ENCODE peak calls at places on chromosome 5, in six cellular contexts. One of them, this sample, is unnamed.

GRCh38 chr5:1500411-1501091 is 23.2 kb downstream of the LPCAT1 start:
- DNase-seq in heart left ventricle: peak; percentile 85
- DNase-seq in transverse colon: peak; percentile 27
- DNase-seq in fibroblast of lung: peak; percentile 44
- DNase-seq in breast epithelium: no peak
- DNase-seq in stomach: peak; percentile 70
- DNase-seq in this sample: peak; percentile 81

GRCh38 chr5:169374761-169375160 is 73.8 kb upstream of the SLIT3 start:
- DNase-seq in transverse colon: no peak
- DNase-seq in stomach: no peak
- DNase-seq in fibroblast of lung: no peak
- DNase-seq in heart left ventricle: no peak
- DNase-seq in breast epithelium: no peak
- DNase-seq in this sample: no peak

GRCh38 chr5:157651623-157652376 is 438 bp downstream of the SOX30 start:
- DNase-seq in breast epithelium: peak; percentile 27
- DNase-seq in stomach: peak; percentile 73
- DNase-seq in fibroblast of lung: peak; percentile 45
- DNase-seq in heart left ventricle: peak; percentile 75
- DNase-seq in transverse colon: peak; percentile 86
- DNase-seq in this sample: peak; percentile 84

GRCh38 chr5:11595045-11595444 is 309.2 kb downstream of the CTNND2 start:
- DNase-seq in transverse colon: no peak
- DNase-seq in heart left ventricle: no peak
- DNase-seq in breast epithelium: no peak
- DNase-seq in stomach: no peak
- DNase-seq in fibroblast of lung: no peak
- DNase-seq in this sample: no peak

GRCh38 chr5:14458414-14458813 is 123.2 kb upstream of the OTULINL start:
- DNase-seq in stomach: no peak
- DNase-seq in fibroblast of lung: no peak
- DNase-seq in breast epithelium: no peak
- DNase-seq in heart left ventricle: no peak
- DNase-seq in transverse colon: no peak
- DNase-seq in this sample: no peak

GRCh38 chr5:121890297-121890858 is 38.7 kb downstream of the FTMT start:
- DNase-seq in transverse colon: no peak
- DNase-seq in breast epithelium: no peak
- DNase-seq in heart left ventricle: no peak
- DNase-seq in stomach: no peak
- DNase-seq in fibroblast of lung: no peak
- DNase-seq in this sample: no peak

GRCh38 chr5:115810776-115811175 is 5.7 kb downstream of the CDO1 start:
- DNase-seq in stomach: no peak
- DNase-seq in breast epithelium: no peak
- DNase-seq in transverse colon: no peak
- DNase-seq in heart left ventricle: no peak
- DNase-seq in fibroblast of lung: peak; percentile 51
- DNase-seq in this sample: no peak

GRCh38 chr5:55241756-55242155 is 8.3 kb upstream of the CCNO start:
- DNase-seq in heart left ventricle: no peak
- DNase-seq in stomach: peak; percentile 65
- DNase-seq in fibroblast of lung: no peak
- DNase-seq in breast epithelium: no peak
- DNase-seq in transverse colon: no peak
- DNase-seq in this sample: no peak

GRCh38 chr5:9903806-9904205 is 273.7 kb upstream of the TAS2R1 start:
- DNase-seq in breast epithelium: no peak
- DNase-seq in fibroblast of lung: peak; percentile 30
- DNase-seq in stomach: no peak
- DNase-seq in heart left ventricle: no peak
- DNase-seq in transverse colon: no peak
- DNase-seq in this sample: no peak

GRCh38 chr5:156420665-156421064 is 93.7 kb downstream of the SGCD start:
- DNase-seq in fibroblast of lung: no peak
- DNase-seq in heart left ventricle: no peak
- DNase-seq in breast epithelium: no peak
- DNase-seq in transverse colon: no peak
- DNase-seq in stomach: no peak
- DNase-seq in this sample: no peak

GRCh38 chr5:91468643-91469422 is 85.7 kb upstream of the ARRDC3 start:
- DNase-seq in heart left ventricle: no peak
- DNase-seq in transverse colon: no peak
- DNase-seq in fibroblast of lung: no peak
- DNase-seq in breast epithelium: no peak
- DNase-seq in stomach: no peak
- DNase-seq in this sample: no peak

GRCh38 chr5:24712947-24713346 is 68.2 kb upstream of the CDH10 start:
- DNase-seq in stomach: no peak
- DNase-seq in breast epithelium: no peak
- DNase-seq in transverse colon: no peak
- DNase-seq in fibroblast of lung: no peak
- DNase-seq in heart left ventricle: no peak
- DNase-seq in this sample: no peak

GRCh38 chr5:64653776-64654175 is 36.5 kb upstream of the SHISAL2B start:
- DNase-seq in stomach: no peak
- DNase-seq in heart left ventricle: no peak
- DNase-seq in breast epithelium: no peak
- DNase-seq in fibroblast of lung: no peak
- DNase-seq in transverse colon: no peak
- DNase-seq in this sample: no peak

GRCh38 chr5:143235423-143235822 is 168.1 kb downstream of the NR3C1 start:
- DNase-seq in breast epithelium: no peak
- DNase-seq in stomach: no peak
- DNase-seq in transverse colon: no peak
- DNase-seq in fibroblast of lung: peak; percentile 56
- DNase-seq in heart left ventricle: no peak
- DNase-seq in this sample: no peak

GRCh38 chr5:37197340-37198050 is 51.7 kb downstream of the CPLANE1 start:
- DNase-seq in transverse colon: no peak
- DNase-seq in fibroblast of lung: peak; percentile 16
- DNase-seq in heart left ventricle: no peak
- DNase-seq in breast epithelium: no peak
- DNase-seq in stomach: no peak
- DNase-seq in this sample: no peak

GRCh38 chr5:39765381-39765780 is 340.6 kb upstream of the DAB2 start:
- DNase-seq in heart left ventricle: no peak
- DNase-seq in fibroblast of lung: peak; percentile 62
- DNase-seq in stomach: no peak
- DNase-seq in transverse colon: no peak
- DNase-seq in breast epithelium: no peak
- DNase-seq in this sample: no peak

GRCh38 chr5:16885635-16886365 is 50.3 kb downstream of the MYO10 start:
- DNase-seq in transverse colon: no peak
- DNase-seq in heart left ventricle: no peak
- DNase-seq in stomach: no peak
- DNase-seq in fibroblast of lung: no peak
- DNase-seq in breast epithelium: no peak
- DNase-seq in this sample: no peak

GRCh38 chr5:115480245-115480644 is 64.3 kb downstream of the FEM1C start:
- DNase-seq in heart left ventricle: no peak
- DNase-seq in breast epithelium: no peak
- DNase-seq in transverse colon: no peak
- DNase-seq in fibroblast of lung: no peak
- DNase-seq in stomach: no peak
- DNase-seq in this sample: no peak

GRCh38 chr5:191036-191948 is at the start of gene LRRC14B:
- DNase-seq in heart left ventricle: peak; percentile 92
- DNase-seq in stomach: peak; percentile 90
- DNase-seq in fibroblast of lung: no peak
- DNase-seq in transverse colon: peak; percentile 44
- DNase-seq in breast epithelium: no peak
- DNase-seq in this sample: peak; percentile 57

GRCh38 chr5:177295929-177296328 is 7.6 kb downstream of the RAB24 start:
- DNase-seq in transverse colon: no peak
- DNase-seq in heart left ventricle: no peak
- DNase-seq in stomach: no peak
- DNase-seq in fibroblast of lung: no peak
- DNase-seq in breast epithelium: no peak
- DNase-seq in this sample: peak; percentile 57

GRCh38 chr5:95352686-95353085 is 38.5 kb upstream of the FAM81B start:
- DNase-seq in fibroblast of lung: no peak
- DNase-seq in stomach: no peak
- DNase-seq in heart left ventricle: no peak
- DNase-seq in breast epithelium: no peak
- DNase-seq in transverse colon: no peak
- DNase-seq in this sample: no peak

GRCh38 chr5:386432-387341 is 56.3 kb upstream of the EXOC3 start:
- DNase-seq in heart left ventricle: no peak
- DNase-seq in fibroblast of lung: peak; percentile 51
- DNase-seq in stomach: no peak
- DNase-seq in breast epithelium: peak; percentile 18
- DNase-seq in transverse colon: no peak
- DNase-seq in this sample: no peak

GRCh38 chr5:126445502-126446174 is 22.4 kb downstream of the GRAMD2B start:
- DNase-seq in breast epithelium: no peak
- DNase-seq in stomach: no peak
- DNase-seq in fibroblast of lung: no peak
- DNase-seq in heart left ventricle: no peak
- DNase-seq in transverse colon: no peak
- DNase-seq in this sample: no peak

GRCh38 chr5:126446498-126447224 is 23.5 kb downstream of the GRAMD2B start:
- DNase-seq in heart left ventricle: no peak
- DNase-seq in fibroblast of lung: peak; percentile 70
- DNase-seq in transverse colon: peak; percentile 61
- DNase-seq in stomach: no peak
- DNase-seq in breast epithelium: no peak
- DNase-seq in this sample: no peak

GRCh38 chr5:126448720-126449119 is 25.5 kb downstream of the GRAMD2B start:
- DNase-seq in breast epithelium: no peak
- DNase-seq in fibroblast of lung: no peak
- DNase-seq in transverse colon: no peak
- DNase-seq in stomach: no peak
- DNase-seq in heart left ventricle: no peak
- DNase-seq in this sample: no peak

GRCh38 chr5:126443374-126443851 is 20.2 kb downstream of the GRAMD2B start:
- DNase-seq in transverse colon: no peak
- DNase-seq in heart left ventricle: no peak
- DNase-seq in stomach: no peak
- DNase-seq in fibroblast of lung: no peak
- DNase-seq in breast epithelium: no peak
- DNase-seq in this sample: no peak

GRCh38 chr5:126444137-126444536 is 20.9 kb downstream of the GRAMD2B start:
- DNase-seq in fibroblast of lung: no peak
- DNase-seq in stomach: no peak
- DNase-seq in breast epithelium: no peak
- DNase-seq in transverse colon: no peak
- DNase-seq in heart left ventricle: no peak
- DNase-seq in this sample: no peak
- H3K27ac ChIP-seq in fibroblast of lung: no peak overlapping the region
- H3K27ac ChIP-seq in stomach: no peak overlapping the region
- H3K27ac ChIP-seq in breast epithelium: peak overlapping the region; percentile 66
- H3K27ac ChIP-seq in transverse colon: no peak overlapping the region
- H3K27ac ChIP-seq in heart left ventricle: no peak overlapping the region
- H3K27ac ChIP-seq in this sample: no peak overlapping the region

GRCh38 chr5:135891804-135892203 is 3.8 kb downstream of the IL9 start:
- DNase-seq in breast epithelium: no peak
- DNase-seq in heart left ventricle: no peak
- DNase-seq in transverse colon: no peak
- DNase-seq in fibroblast of lung: no peak
- DNase-seq in stomach: no peak
- DNase-seq in this sample: no peak
- TF ChIP-seq CTCF in breast epithelium: no peak
- TF ChIP-seq CTCF in heart left ventricle: no peak
- TF ChIP-seq CTCF in transverse colon: no peak
- TF ChIP-seq CTCF in fibroblast of lung: no peak
- TF ChIP-seq CTCF in stomach: no peak
- TF ChIP-seq CTCF in this sample: no peak

GRCh38 chr5:82393951-82394350 is 115.8 kb upstream of the RPS23 start:
- DNase-seq in heart left ventricle: no peak
- DNase-seq in fibroblast of lung: no peak
- DNase-seq in breast epithelium: no peak
- DNase-seq in stomach: no peak
- DNase-seq in transverse colon: no peak
- DNase-seq in this sample: no peak

GRCh38 chr5:82397741-82398320 is 119.7 kb upstream of the RPS23 start:
- DNase-seq in stomach: no peak
- DNase-seq in breast epithelium: no peak
- DNase-seq in heart left ventricle: no peak
- DNase-seq in fibroblast of lung: no peak
- DNase-seq in transverse colon: no peak
- DNase-seq in this sample: no peak

GRCh38 chr5:82396871-82397514 is 118.8 kb upstream of the RPS23 start:
- DNase-seq in stomach: peak; percentile 53
- DNase-seq in breast epithelium: peak; percentile 26
- DNase-seq in transverse colon: peak; percentile 47
- DNase-seq in heart left ventricle: peak; percentile 84
- DNase-seq in fibroblast of lung: peak; percentile 99
- DNase-seq in this sample: peak; percentile 61

GRCh38 chr5:82399111-82399510 is 121.0 kb upstream of the RPS23 start:
- DNase-seq in fibroblast of lung: no peak
- DNase-seq in breast epithelium: no peak
- DNase-seq in stomach: no peak
- DNase-seq in heart left ventricle: no peak
- DNase-seq in transverse colon: no peak
- DNase-seq in this sample: no peak

DNA sequence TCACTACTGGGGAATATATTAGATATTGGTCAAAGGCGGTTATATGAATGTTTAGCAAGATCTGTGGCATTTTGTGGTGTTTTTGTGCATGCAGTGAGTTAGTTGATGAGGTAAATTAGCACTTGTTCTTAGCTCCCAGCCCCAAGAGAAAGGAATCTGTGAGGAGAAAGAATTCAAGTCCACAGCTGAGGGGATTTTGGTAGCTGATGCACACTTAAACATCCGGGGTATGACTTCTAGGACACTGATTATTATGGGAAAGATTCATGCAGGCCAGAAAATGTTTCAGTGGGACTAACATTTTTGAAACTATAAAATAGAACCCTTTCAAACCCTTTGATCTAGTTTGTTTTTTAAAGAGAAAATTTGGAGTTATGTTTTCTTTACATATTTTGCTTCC is 118.2 kb upstream of the RPS23 start:
- DNase-seq in fibroblast of lung: no peak
- DNase-seq in stomach: no peak
- DNase-seq in breast epithelium: no peak
- DNase-seq in transverse colon: no peak
- DNase-seq in heart left ventricle: no peak
- DNase-seq in this sample: no peak
- H3K27ac ChIP-seq in fibroblast of lung: no peak overlapping the region
- H3K27ac ChIP-seq in stomach: no peak overlapping the region
- H3K27ac ChIP-seq in breast epithelium: peak overlapping the region; percentile 35
- H3K27ac ChIP-seq in transverse colon: peak overlapping the region; percentile 22
- H3K27ac ChIP-seq in heart left ventricle: no peak overlapping the region
- H3K27ac ChIP-seq in this sample: no peak overlapping the region

GRCh38 chr5:145697251-145698016 is 137.7 kb downstream of the PRELID2 start:
- DNase-seq in breast epithelium: no peak
- DNase-seq in fibroblast of lung: peak; percentile 70
- DNase-seq in stomach: no peak
- DNase-seq in transverse colon: peak; percentile 22
- DNase-seq in heart left ventricle: no peak
- DNase-seq in this sample: no peak

GRCh38 chr5:145699846-145700245 is 135.3 kb downstream of the PRELID2 start:
- DNase-seq in breast epithelium: no peak
- DNase-seq in transverse colon: no peak
- DNase-seq in heart left ventricle: no peak
- DNase-seq in stomach: no peak
- DNase-seq in fibroblast of lung: no peak
- DNase-seq in this sample: no peak

GRCh38 chr5:145704724-145705123 is 130.4 kb downstream of the PRELID2 start:
- DNase-seq in breast epithelium: no peak
- DNase-seq in stomach: no peak
- DNase-seq in heart left ventricle: no peak
- DNase-seq in fibroblast of lung: no peak
- DNase-seq in transverse colon: no peak
- DNase-seq in this sample: no peak

GRCh38 chr5:145701404-145701803 is 133.7 kb downstream of the PRELID2 start:
- DNase-seq in heart left ventricle: no peak
- DNase-seq in fibroblast of lung: no peak
- DNase-seq in transverse colon: no peak
- DNase-seq in breast epithelium: no peak
- DNase-seq in stomach: no peak
- DNase-seq in this sample: no peak
- TF ChIP-seq CTCF in heart left ventricle: no peak
- TF ChIP-seq CTCF in fibroblast of lung: no peak
- TF ChIP-seq CTCF in transverse colon: no peak
- TF ChIP-seq CTCF in breast epithelium: no peak
- TF ChIP-seq CTCF in stomach: no peak
- TF ChIP-seq CTCF in this sample: no peak

This sample was measured in lower lobe of right lung.